ENCODE peak calls at places on chromosome 7, in seven cellular contexts. X is fibroblast of the aortic adventitia, F is MM.1S, C is lung, U is OCI-LY7, Y is A549, P is upper lobe of right lung. Z is an unnamed sample.

GRCh38 chr7:116938678-116939077 is 14.6 kb upstream of the ST7 start:
- DNase-seq in X (no peak), F (no peak), C (no peak), U (no peak), Y (no peak), P (no peak), Z (no peak)

GRCh38 chr7:157830331-157830730 is 493.5 kb downstream of the DNAJB6 start:
- DNase-seq in X (no peak), F (no peak), C (no peak), U (no peak), Y (no peak), P (peak; percentile 52), Z (no peak)

GRCh38 chr7:51187941-51188340 is 128.7 kb downstream of the COBL start:
- DNase-seq in X (no peak), F (no peak), C (no peak), U (no peak), Y (peak; percentile 41), P (no peak), Z (no peak)

GRCh38 chr7:45700556-45700955 is 126.4 kb downstream of the ADCY1 start:
- DNase-seq in X (no peak), F (no peak), C (no peak), U (no peak), Y (no peak), P (peak; percentile 55), Z (no peak)

GRCh38 chr7:33933611-33934281 is 28.4 kb downstream of the BMPER start:
- DNase-seq in X (peak; percentile 70), F (no peak), C (no peak), U (no peak), Y (peak; percentile 17), P (no peak), Z (peak; percentile 76)

GRCh38 chr7:41875513-41875912 is 172.6 kb upstream of the INHBA start:
- DNase-seq in X (no peak), F (no peak), C (no peak), U (no peak), Y (no peak), P (no peak), Z (no peak)

GRCh38 chr7:46651561-46652088 is 730.6 kb upstream of the IGFBP3 start:
- DNase-seq in X (no peak), F (no peak), C (no peak), U (no peak), Y (no peak), P (no peak), Z (no peak)

GRCh38 chr7:28029036-28029435 is 151.6 kb downstream of the JAZF1 start:
- DNase-seq in X (peak; percentile 59), F (no peak), C (no peak), U (no peak), Y (no peak), P (no peak), Z (no peak)

GRCh38 chr7:149310113-149310836 is 48.3 kb downstream of the ZNF783 start:
- DNase-seq in X (peak; percentile 91), F (peak; percentile 56), C (no peak), U (peak; percentile 63), Y (peak; percentile 87), P (no peak), Z (peak; percentile 83)

GRCh38 chr7:6056616-6057015 is 25.4 kb downstream of the ANKRD61 start:
- DNase-seq in X (no peak), F (no peak), C (no peak), U (no peak), Y (no peak), P (no peak), Z (peak; percentile 46)

GRCh38 chr7:106692450-106693051 is 31.6 kb upstream of the CCDC71L start:
- DNase-seq in X (no peak), F (no peak), C (no peak), U (no peak), Y (no peak), P (no peak), Z (no peak)

GRCh38 chr7:98619450-98620321 is 2.6 kb downstream of the NPTX2 start:
- DNase-seq in X (peak; percentile 83), F (no peak), C (peak; percentile 53), U (no peak), Y (no peak), P (no peak), Z (peak; percentile 94)

GRCh38 chr7:98836811-98837631 is 32.8 kb downstream of the TMEM130 start:
- DNase-seq in X (peak; percentile 21), F (peak; percentile 28), C (no peak), U (peak; percentile 58), Y (peak; percentile 51), P (no peak), Z (no peak)

GRCh38 chr7:106568680-106569499 is 92.1 kb downstream of the CCDC71L start:
- DNase-seq in X (peak; percentile 96), F (no peak), C (peak; percentile 33), U (peak; percentile 45), Y (no peak), P (no peak), Z (peak; percentile 45)

GRCh38 chr7:108407674-108408073 is 48.6 kb downstream of the NRCAM start:
- DNase-seq in X (no peak), F (no peak), C (no peak), U (no peak), Y (no peak), P (no peak), Z (peak; percentile 47)

GRCh38 chr7:106599343-106599698 is 61.6 kb downstream of the CCDC71L start:
- DNase-seq in X (no peak), F (no peak), C (no peak), U (no peak), Y (no peak), P (no peak), Z (no peak)

GRCh38 chr7:139727151-139727705 is 50.6 kb downstream of the HIPK2 start:
- DNase-seq in X (peak; percentile 53), F (no peak), C (no peak), U (no peak), Y (no peak), P (no peak), Z (no peak)

GRCh38 chr7:84191842-84192241 is 2.7 kb downstream of the SEMA3A start:
- DNase-seq in X (peak; percentile 61), F (no peak), C (no peak), U (no peak), Y (no peak), P (no peak), Z (no peak)

GRCh38 chr7:25707733-25708132 is 444.3 kb upstream of the NFE2L3 start:
- DNase-seq in X (no peak), F (no peak), C (no peak), U (no peak), Y (no peak), P (no peak), Z (no peak)

GRCh38 chr7:45446195-45446944 is 127.8 kb upstream of the ADCY1 start:
- DNase-seq in X (no peak), F (peak; percentile 24), C (no peak), U (no peak), Y (no peak), P (no peak), Z (no peak)

GRCh38 chr7:151012921-151013347 is 11.4 kb downstream of the ATG9B start:
- DNase-seq in X (no peak), F (no peak), C (no peak), U (no peak), Y (peak; percentile 74), P (no peak), Z (peak; percentile 93)

GRCh38 chr7:24769863-24770262 is 12.6 kb upstream of the GSDME start:
- DNase-seq in X (no peak), F (no peak), C (no peak), U (no peak), Y (no peak), P (no peak), Z (no peak)

GRCh38 chr7:84194484-84195260 is at the start of gene SEMA3A:
- DNase-seq in X (peak; percentile 89), F (peak; percentile 15), C (no peak), U (no peak), Y (peak; percentile 38), P (no peak), Z (peak; percentile 21)

GRCh38 chr7:4134631-4135030 is 547.5 kb upstream of the FOXK1 start:
- DNase-seq in X (no peak), F (no peak), C (no peak), U (no peak), Y (no peak), P (peak; percentile 59), Z (no peak)

GRCh38 chr7:46633200-46633599 is 712.1 kb upstream of the IGFBP3 start:
- DNase-seq in X (no peak), F (no peak), C (no peak), U (no peak), Y (no peak), P (no peak), Z (no peak)

GRCh38 chr7:64869121-64869725 is 33.9 kb upstream of the ZNF273 start:
- DNase-seq in X (no peak), F (no peak), C (peak; percentile 21), U (no peak), Y (no peak), P (no peak), Z (no peak)

GRCh38 chr7:95840953-95841950 is 68.9 kb downstream of the DYNC1I1 start:
- DNase-seq in X (no peak), F (no peak), C (no peak), U (peak; percentile 35), Y (peak; percentile 35), P (no peak), Z (peak; percentile 27)
- TF ChIP-seq CTCF in X (peak; percentile 30), F (peak; percentile 40), C (no peak), U (peak; percentile 72), Y (peak; percentile 24), P (no peak), Z (peak; percentile 41)

GRCh38 chr7:82594665-82595064 is 151.1 kb upstream of the CACNA2D1 start:
- DNase-seq in X (no peak), F (no peak), C (no peak), U (no peak), Y (no peak), P (no peak), Z (no peak)
- TF ChIP-seq CTCF in X (no peak), F (no peak), C (no peak), U (no peak), Y (no peak), P (no peak), Z (no peak)

DNA sequence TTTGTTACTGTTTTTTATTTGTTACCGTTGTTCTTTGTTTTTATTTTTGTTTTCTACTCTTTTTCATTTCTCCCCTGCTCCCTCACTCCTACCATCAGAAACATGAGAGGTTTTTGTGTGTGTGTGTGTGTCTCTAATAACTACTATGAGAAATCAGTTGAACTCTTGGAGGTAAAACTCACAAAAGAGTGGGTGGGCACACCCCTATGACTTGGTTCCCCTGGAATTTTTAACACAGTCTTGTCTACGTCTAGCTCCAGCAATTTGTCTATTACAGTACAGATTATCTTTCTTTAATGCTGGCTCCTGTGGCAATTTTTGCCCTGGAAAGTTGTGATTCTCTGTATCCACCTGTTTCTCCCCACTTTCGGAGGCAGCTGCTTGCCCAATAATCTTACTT is 56.2 kb downstream of the AOAH start:
- DNase-seq in X (no peak), F (no peak), C (no peak), U (no peak), Y (no peak), P (no peak), Z (no peak)
- TF ChIP-seq CTCF in X (no peak), F (no peak), C (no peak), U (no peak), Y (no peak), P (no peak), Z (no peak)

DNA sequence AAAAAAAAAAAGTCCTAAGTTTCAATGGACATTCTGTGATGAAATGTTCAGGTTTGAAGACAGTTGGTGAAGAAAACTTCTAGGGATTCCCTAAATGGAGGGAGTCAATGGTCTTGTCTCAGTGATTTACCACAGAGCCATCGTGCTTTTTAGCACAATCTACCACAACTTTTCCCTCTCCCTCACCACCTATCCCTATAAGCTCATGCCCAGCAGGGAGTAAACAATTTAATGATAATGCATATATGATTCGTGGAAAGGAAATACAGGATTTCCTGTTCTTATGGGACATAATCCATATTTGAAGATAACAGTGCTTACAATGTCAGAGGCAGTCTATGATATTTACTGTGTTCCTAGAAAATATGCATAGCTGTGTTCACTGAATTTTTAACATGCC is 38.4 kb upstream of the CD36 start:
- DNase-seq in X (no peak), F (no peak), C (no peak), U (no peak), Y (no peak), P (no peak), Z (no peak)
- TF ChIP-seq CTCF in X (no peak), F (no peak), C (no peak), U (no peak), Y (no peak), P (no peak), Z (no peak)